ENCODE peak calls at places on chromosomes 3 and 15, in four cellular contexts. J is foreskin keratinocyte; F is activated T-cell treated with anti-CD3 and anti-CD28 coated beads for 24 hours; Y is activated T-helper 9 cell treated with anti-CD3 and anti-CD28 coated beads, Interleukin-2, amount 50 U/mL, for 16 hours. Z is an unnamed sample.

GRCh38 chr3:187183903-187184302 is 13.4 kb upstream of the RTP1 start:
- DNase-seq in J (no peak), F (no peak), Y (no peak), Z (no peak)

GRCh38 chr15:29139540-29140459 is 129.8 kb downstream of the NSMCE3 start:
- DNase-seq in J (no peak), F (peak), Y (peak), Z (no peak)

GRCh38 chr15:90648137-90649070 is 68.7 kb upstream of the BLM start:
- DNase-seq in J (peak), F (peak), Y (peak), Z (peak)

GRCh38 chr15:36856339-36856973 is 243.9 kb downstream of the MEIS2 start:
- DNase-seq in J (no peak), F (no peak), Y (no peak), Z (no peak)

GRCh38 chr3:127697531-127698240 is 24.9 kb downstream of the ABTB1 start:
- DNase-seq in J (peak), F (peak), Y (no peak), Z (peak)

GRCh38 chr3:52171577-52172261 is 17.5 kb upstream of the POC1A start:
- DNase-seq in J (peak), F (no peak), Y (no peak), Z (no peak)

GRCh38 chr3:116444099-116444700 is 1.1 kb downstream of the LSAMP start:
- DNase-seq in J (no peak), F (no peak), Y (no peak), Z (no peak)

GRCh38 chr15:42650208-42651066 is 75.0 kb downstream of the STARD9 start:
- DNase-seq in J (peak), F (peak), Y (no peak), Z (peak)

GRCh38 chr15:80210612-80211554 is 41.1 kb downstream of the CTXND1 start:
- DNase-seq in J (no peak), F (no peak), Y (no peak), Z (no peak)

GRCh38 chr3:35965908-35966307 is 326.6 kb downstream of the ARPP21 start:
- DNase-seq in J (peak), F (no peak), Y (no peak), Z (peak)

GRCh38 chr3:42535981-42536784 is 33.7 kb downstream of the VIPR1 start:
- DNase-seq in J (peak), F (no peak), Y (no peak), Z (no peak)

GRCh38 chr3:113221703-113222257 is 10.4 kb downstream of the BOC start:
- DNase-seq in J (no peak), F (no peak), Y (no peak), Z (no peak)

GRCh38 chr3:186599142-186599784 is 13.6 kb upstream of the AHSG start:
- DNase-seq in J (no peak), F (no peak), Y (no peak), Z (no peak)

GRCh38 chr3:158791259-158791920 is 10.5 kb upstream of the MFSD1 start:
- DNase-seq in J (peak), F (peak), Y (no peak), Z (no peak)

GRCh38 chr3:73480187-73480672 is 144.5 kb downstream of the PDZRN3 start:
- DNase-seq in J (no peak), F (no peak), Y (no peak), Z (no peak)

GRCh38 chr3:131541288-131541687 is 38.5 kb upstream of the MRPL3 start:
- DNase-seq in J (no peak), F (no peak), Y (no peak), Z (no peak)

GRCh38 chr3:186068243-186068552 is 40.7 kb downstream of the ETV5 start:
- DNase-seq in J (no peak), F (no peak), Y (no peak), Z (no peak)

GRCh38 chr3:13164893-13165492 is 91.8 kb upstream of the IQSEC1 start:
- DNase-seq in J (no peak), F (no peak), Y (no peak), Z (no peak)

GRCh38 chr3:133038731-133039398 is 674 bp downstream of the TMEM108 start:
- DNase-seq in J (no peak), F (no peak), Y (no peak), Z (no peak)

GRCh38 chr3:72629191-72629611 is 219.0 kb downstream of the SHQ1 start:
- DNase-seq in J (peak), F (no peak), Y (no peak), Z (no peak)

GRCh38 chr3:114586119-114586518 is 292.3 kb downstream of the TIGIT start:
- DNase-seq in J (no peak), F (no peak), Y (no peak), Z (no peak)

GRCh38 chr3:31713820-31714511 is 181.2 kb downstream of the STT3B start:
- DNase-seq in J (no peak), F (no peak), Y (no peak), Z (no peak)

GRCh38 chr3:127412578-127413317 is 124.9 kb upstream of the PRR20G start:
- DNase-seq in J (no peak), F (no peak), Y (no peak), Z (no peak)

GRCh38 chr3:136193273-136194043 is 2.7 kb downstream of the MSL2 start:
- DNase-seq in J (no peak), F (no peak), Y (no peak), Z (no peak)

GRCh38 chr15:25801586-25802284 is 61.4 kb downstream of the ATP10A start:
- DNase-seq in J (no peak), F (no peak), Y (no peak), Z (no peak)

GRCh38 chr3:52210550-52211046 is 12.6 kb downstream of the ALAS1 start:
- DNase-seq in J (no peak), F (no peak), Y (no peak), Z (no peak)

GRCh38 chr15:60787737-60788513 is 309.0 kb upstream of the ICE2 start:
- DNase-seq in J (no peak), F (no peak), Y (peak), Z (no peak)

GRCh38 chr15:38758001-38758400 is 193.4 kb upstream of the RASGRP1 start:
- DNase-seq in J (no peak), F (no peak), Y (no peak), Z (peak)

GRCh38 chr3:135109681-135110080 is 314.6 kb downstream of the EPHB1 start:
- DNase-seq in J (no peak), F (no peak), Y (no peak), Z (no peak)

GRCh38 chr3:154129625-154130024 is 8.4 kb downstream of the ARHGEF26 start:
- DNase-seq in J (no peak), F (no peak), Y (no peak), Z (no peak)

GRCh38 chr3:99838755-99839154 is 21.1 kb downstream of the CMSS1 start:
- DNase-seq in J (no peak), F (no peak), Y (no peak), Z (no peak)

GRCh38 chr3:84755860-84756259 is 202.9 kb upstream of the CADM2 start:
- DNase-seq in J (no peak), F (no peak), Y (no peak), Z (no peak)

GRCh38 chr3:15502616-15503015 is 18.9 kb downstream of the COLQ start:
- DNase-seq in J (no peak), F (no peak), Y (no peak), Z (no peak)

GRCh38 chr3:184585545-184585944 is 24.0 kb downstream of the EPHB3 start:
- DNase-seq in J (no peak), F (no peak), Y (no peak), Z (no peak)

GRCh38 chr3:71441217-71441924 is 142.2 kb downstream of the FOXP1 start:
- DNase-seq in J (peak), F (no peak), Y (no peak), Z (no peak)

GRCh38 chr15:40815042-40815678 is 7.9 kb upstream of the DNAJC17 start:
- DNase-seq in J (no peak), F (no peak), Y (no peak), Z (no peak)

GRCh38 chr3:155958676-155959075 is 88.2 kb downstream of the GMPS start:
- DNase-seq in J (no peak), F (no peak), Y (no peak), Z (no peak)

GRCh38 chr3:170633573-170633972 is 47.7 kb upstream of the SLC7A14 start:
- DNase-seq in J (no peak), F (no peak), Y (no peak), Z (no peak)

GRCh38 chr15:31361764-31362120 is 35.1 kb downstream of the KLF13 start:
- DNase-seq in J (no peak), F (no peak), Y (no peak), Z (no peak)

GRCh38 chr3:125334675-125335560 is 40.2 kb downstream of the ZNF148 start:
- DNase-seq in J (no peak), F (no peak), Y (no peak), Z (no peak)